ENCODE peak calls at places on chromosomes 12 and 14, in six cellular contexts. A is PC-3, C is sigmoid colon, T is A673, D is adrenal gland, M is prostate gland. Q is an unnamed sample. For H3K36me3, the result is how much of the 10 kb centered on the place peaks cover.

GRCh38 chr14:71050227-71050823 is 143.1 kb downstream of the PCNX1 start:
- DNase-seq in A (peak), C (no peak), T (peak), D (no peak), M (no peak), Q (no peak)

GRCh38 chr14:99413172-99413571 is 67.5 kb downstream of the SETD3 start:
- DNase-seq in A (no peak), C (no peak), T (no peak), D (no peak), M (no peak), Q (no peak)

GRCh38 chr14:41404121-41404520 is 202.6 kb upstream of the LRFN5 start:
- DNase-seq in A (no peak), C (no peak), T (no peak), D (no peak), M (no peak), Q (no peak)

GRCh38 chr14:93546642-93547041 is 115.9 kb downstream of the UNC79 start:
- DNase-seq in A (no peak), C (no peak), T (no peak), D (no peak), M (no peak), Q (no peak)

GRCh38 chr14:103522649-103523582 is at the start of gene CKB:
- DNase-seq in A (peak), C (peak), T (peak), D (peak), M (peak), Q (peak)

GRCh38 chr12:30643366-30643765 is 52.3 kb downstream of the IPO8 start:
- DNase-seq in A (peak), C (no peak), T (no peak), D (no peak), M (no peak), Q (no peak)

GRCh38 chr12:88036368-88036965 is 7.3 kb upstream of the C12orf50 start:
- DNase-seq in A (peak), C (no peak), T (no peak), D (no peak), M (no peak), Q (peak)

GRCh38 chr14:35155962-35156361 is 33.6 kb downstream of the PRORP start:
- DNase-seq in A (peak), C (no peak), T (peak), D (no peak), M (no peak), Q (peak)

GRCh38 chr14:29755311-29756052 is 172.2 kb downstream of the PRKD1 start:
- DNase-seq in A (no peak), C (no peak), T (no peak), D (peak), M (no peak), Q (no peak)

GRCh38 chr12:95522692-95523091 is 28.6 kb downstream of the USP44 start:
- DNase-seq in A (no peak), C (no peak), T (no peak), D (no peak), M (no peak), Q (no peak)

GRCh38 chr12:54125950-54126695 is 62.7 kb downstream of the SMUG1 start:
- DNase-seq in A (no peak), C (peak), T (no peak), D (peak), M (no peak), Q (no peak)

GRCh38 chr14:75825147-75825592 is 156.6 kb downstream of the TGFB3 start:
- DNase-seq in A (no peak), C (no peak), T (no peak), D (no peak), M (no peak), Q (no peak)

GRCh38 chr12:120439646-120440247 is 1.8 kb downstream of the COX6A1 start:
- DNase-seq in A (peak), C (no peak), T (peak), D (peak), M (peak), Q (peak)

DNA sequence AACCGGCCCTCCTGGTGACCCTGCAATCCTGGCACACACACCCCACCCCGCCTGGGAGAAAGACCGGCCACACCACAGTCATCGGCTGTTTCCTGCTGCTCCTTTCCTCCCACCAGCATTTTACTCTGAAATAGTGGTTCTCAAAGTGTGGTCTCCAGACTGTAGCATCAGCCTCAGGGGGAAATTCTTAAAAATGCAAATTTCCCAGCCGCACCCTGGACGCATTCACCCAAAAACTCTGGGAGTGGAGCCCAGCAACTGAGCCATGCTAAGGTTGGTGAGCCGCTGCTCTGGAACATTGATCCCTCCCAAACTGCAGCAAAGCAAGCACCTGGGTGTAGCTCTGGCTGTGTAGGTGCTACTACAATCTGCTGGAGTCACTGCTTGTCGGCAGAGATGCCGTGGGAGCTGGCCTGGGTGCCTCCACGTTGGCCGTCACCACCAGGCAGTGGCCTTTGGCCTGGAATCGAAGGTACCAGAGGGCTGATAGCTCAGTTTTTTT is 38.4 kb upstream of the BCL2L14 start:
- DNase-seq in A (no peak), C (no peak), T (no peak), D (no peak), M (no peak), Q (no peak)
- H3K4me3 ChIP-seq in A (no peak), C (peak), T (no peak), D (peak), M (no peak), Q (no peak)

GRCh38 chr14:97420211-97420610 is 623.0 kb downstream of the VRK1 start:
- DNase-seq in A (no peak), C (no peak), T (no peak), D (no peak), M (no peak), Q (no peak)
- TF ChIP-seq CTCF in A (no peak), C (no peak), T (no peak), D (no peak), M (no peak), Q (no peak)

DNA sequence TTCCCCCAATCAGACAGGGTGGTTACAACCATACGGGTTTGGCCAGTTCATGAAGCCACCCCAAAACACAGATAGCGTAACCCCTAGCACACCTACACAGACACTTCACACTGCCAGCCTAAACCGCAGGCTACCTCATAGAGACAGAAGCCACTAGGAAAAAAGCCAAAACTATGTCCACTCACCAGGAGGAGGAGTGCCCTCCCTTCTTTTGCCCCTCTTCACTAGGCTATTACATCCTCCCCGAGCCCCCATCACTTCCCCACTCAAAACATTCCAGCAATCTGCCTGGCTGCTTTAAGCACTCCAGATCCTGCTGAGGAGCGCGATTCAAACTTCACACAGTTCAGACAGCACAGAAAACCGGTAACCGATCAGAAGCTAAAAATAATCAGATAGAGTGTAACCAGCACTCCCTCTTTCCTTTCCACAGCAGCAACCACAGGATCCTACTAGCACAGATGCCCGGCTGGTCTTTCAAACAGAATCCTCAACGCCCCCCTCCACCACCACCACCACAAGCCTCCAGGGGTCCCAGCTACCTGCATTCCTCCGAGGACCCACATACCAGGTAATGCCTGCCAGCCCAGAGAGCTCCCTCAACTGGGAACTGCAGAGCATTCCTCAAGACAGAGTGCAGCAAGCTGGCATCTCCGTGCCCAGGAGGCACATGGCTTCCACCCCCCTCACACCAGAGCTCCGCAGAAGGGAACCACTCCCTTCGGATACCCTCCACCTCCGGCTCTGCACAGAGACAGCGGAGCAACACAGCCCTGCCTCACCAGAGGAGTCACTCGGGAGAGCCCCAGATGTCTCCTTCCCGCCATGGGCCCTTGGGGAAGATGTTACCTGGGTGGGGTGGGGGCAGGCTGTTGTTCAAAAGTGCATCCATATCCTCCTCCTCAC is 1.5 kb downstream of the CHD4 start:
- DNase-seq in A (peak), C (peak), T (peak), D (peak), M (peak), Q (no peak)
- H3K36me3 ChIP-seq in A (under half), C (under half), T (under half), D (under half), M (under half), Q (under half)

GRCh38 chr14:23364164-23364571 is 804 bp downstream of the EFS start:
- DNase-seq in A (no peak), C (no peak), T (peak), D (no peak), M (peak), Q (no peak)
- H3K4me3 ChIP-seq in A (no peak), C (peak), T (peak), D (peak), M (peak), Q (peak)

DNA sequence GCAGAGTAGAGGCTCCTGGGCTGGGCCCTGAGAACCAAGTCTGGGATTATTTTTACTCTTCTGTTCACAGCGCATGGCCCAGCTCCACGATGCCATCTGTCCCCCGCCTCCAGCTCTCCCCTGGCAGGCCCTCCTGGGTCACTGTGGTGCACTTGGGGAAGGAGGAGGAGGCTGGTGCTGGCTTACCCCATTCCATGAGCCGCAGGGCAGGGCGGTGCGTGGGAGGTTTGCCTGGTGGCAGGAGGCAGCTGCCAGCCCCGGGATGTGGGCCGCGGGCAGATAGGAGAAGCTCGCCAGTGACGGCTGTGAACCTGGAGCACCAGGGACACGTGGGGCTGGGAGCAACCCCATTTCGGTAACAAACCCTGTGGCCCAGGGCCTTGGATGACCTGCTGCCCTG is 23.2 kb downstream of the TEAD4 start:
- DNase-seq in A (no peak), C (no peak), T (no peak), D (no peak), M (no peak), Q (no peak)
- TF ChIP-seq CTCF in A (no peak), C (no peak), T (no peak), D (no peak), M (no peak), Q (no peak)